ENCODE peak calls at places on chromosomes 7 and 10, in six cellular contexts. One of them, this sample, is unnamed.
A peak's percentile ranks its signal among the peaks of the same experiment; 100 is the strongest.

GRCh38 chr7:710161-710560 is 16.3 kb upstream of the DNAAF5 start:
- DNase-seq in fibroblast of lung: no peak
- DNase-seq in esophagus squamous epithelium: no peak
- DNase-seq in heart right ventricle: no peak
- DNase-seq in cardiac muscle cell: no peak
- DNase-seq in H9: no peak
- DNase-seq in this sample: no peak

GRCh38 chr7:94386416-94386815 is 8.3 kb upstream of the COL1A2 start:
- DNase-seq in fibroblast of lung: no peak
- DNase-seq in esophagus squamous epithelium: no peak
- DNase-seq in H9: no peak
- DNase-seq in cardiac muscle cell: no peak
- DNase-seq in heart right ventricle: no peak
- DNase-seq in this sample: no peak

GRCh38 chr10:79293841-79294705 is 53.2 kb upstream of the PPIF start:
- DNase-seq in cardiac muscle cell: no peak
- DNase-seq in H9: no peak
- DNase-seq in esophagus squamous epithelium: no peak
- DNase-seq in heart right ventricle: no peak
- DNase-seq in fibroblast of lung: peak; percentile 40
- DNase-seq in this sample: no peak

GRCh38 chr7:50766808-50767207 is 15.9 kb downstream of the GRB10 start:
- DNase-seq in esophagus squamous epithelium: no peak
- DNase-seq in H9: no peak
- DNase-seq in heart right ventricle: no peak
- DNase-seq in fibroblast of lung: no peak
- DNase-seq in cardiac muscle cell: no peak
- DNase-seq in this sample: no peak

GRCh38 chr7:115707684-115708341 is 322.8 kb downstream of the TFEC start:
- DNase-seq in fibroblast of lung: no peak
- DNase-seq in esophagus squamous epithelium: no peak
- DNase-seq in cardiac muscle cell: no peak
- DNase-seq in heart right ventricle: no peak
- DNase-seq in H9: no peak
- DNase-seq in this sample: peak; percentile 47

GRCh38 chr10:36172054-36172531 is 530.0 kb upstream of the FZD8 start:
- DNase-seq in H9: no peak
- DNase-seq in cardiac muscle cell: peak; percentile 79
- DNase-seq in esophagus squamous epithelium: no peak
- DNase-seq in heart right ventricle: no peak
- DNase-seq in fibroblast of lung: peak; percentile 57
- DNase-seq in this sample: no peak

GRCh38 chr7:132115758-132116157 is 460.5 kb downstream of the PLXNA4 start:
- DNase-seq in fibroblast of lung: no peak
- DNase-seq in cardiac muscle cell: no peak
- DNase-seq in H9: no peak
- DNase-seq in heart right ventricle: no peak
- DNase-seq in esophagus squamous epithelium: no peak
- DNase-seq in this sample: no peak

GRCh38 chr10:71302874-71303568 is 16.0 kb upstream of the SLC29A3 start:
- DNase-seq in cardiac muscle cell: peak; percentile 69
- DNase-seq in H9: no peak
- DNase-seq in heart right ventricle: no peak
- DNase-seq in esophagus squamous epithelium: no peak
- DNase-seq in fibroblast of lung: peak; percentile 66
- DNase-seq in this sample: peak; percentile 45

GRCh38 chr7:11706666-11707605 is 125.1 kb downstream of the THSD7A start:
- DNase-seq in heart right ventricle: no peak
- DNase-seq in H9: no peak
- DNase-seq in cardiac muscle cell: no peak
- DNase-seq in fibroblast of lung: no peak
- DNase-seq in esophagus squamous epithelium: no peak
- DNase-seq in this sample: no peak

GRCh38 chr7:108328174-108328651 is 128.0 kb downstream of the NRCAM start:
- DNase-seq in heart right ventricle: no peak
- DNase-seq in fibroblast of lung: no peak
- DNase-seq in esophagus squamous epithelium: no peak
- DNase-seq in cardiac muscle cell: no peak
- DNase-seq in H9: peak; percentile 43
- DNase-seq in this sample: peak; percentile 41

GRCh38 chr7:158362912-158363905 is 224.4 kb downstream of the PTPRN2 start:
- DNase-seq in heart right ventricle: no peak
- DNase-seq in fibroblast of lung: no peak
- DNase-seq in esophagus squamous epithelium: no peak
- DNase-seq in H9: peak; percentile 71
- DNase-seq in cardiac muscle cell: no peak
- DNase-seq in this sample: peak; percentile 29

GRCh38 chr10:119518936-119519335 is 23.6 kb downstream of the RGS10 start:
- DNase-seq in cardiac muscle cell: no peak
- DNase-seq in heart right ventricle: no peak
- DNase-seq in fibroblast of lung: no peak
- DNase-seq in H9: no peak
- DNase-seq in esophagus squamous epithelium: no peak
- DNase-seq in this sample: no peak

GRCh38 chr7:35716038-35716803 is 21.3 kb upstream of the HERPUD2 start:
- DNase-seq in fibroblast of lung: peak; percentile 24
- DNase-seq in cardiac muscle cell: peak; percentile 64
- DNase-seq in esophagus squamous epithelium: no peak
- DNase-seq in H9: no peak
- DNase-seq in heart right ventricle: no peak
- DNase-seq in this sample: no peak

GRCh38 chr7:111098011-111098925 is 7.3 kb downstream of the LRRN3 start:
- DNase-seq in esophagus squamous epithelium: no peak
- DNase-seq in cardiac muscle cell: peak; percentile 50
- DNase-seq in heart right ventricle: peak; percentile 11
- DNase-seq in H9: peak; percentile 50
- DNase-seq in fibroblast of lung: peak; percentile 71
- DNase-seq in this sample: peak; percentile 28

GRCh38 chr10:132175401-132175800 is 11.3 kb upstream of the DPYSL4 start:
- DNase-seq in H9: no peak
- DNase-seq in esophagus squamous epithelium: no peak
- DNase-seq in heart right ventricle: no peak
- DNase-seq in cardiac muscle cell: no peak
- DNase-seq in fibroblast of lung: no peak
- DNase-seq in this sample: no peak

GRCh38 chr10:60877066-60877776 is 66.8 kb downstream of the RHOBTB1 start:
- DNase-seq in esophagus squamous epithelium: no peak
- DNase-seq in H9: no peak
- DNase-seq in heart right ventricle: no peak
- DNase-seq in fibroblast of lung: no peak
- DNase-seq in cardiac muscle cell: no peak
- DNase-seq in this sample: no peak

GRCh38 chr10:26887611-26888215 is 27.0 kb upstream of the ABI1 start:
- DNase-seq in heart right ventricle: no peak
- DNase-seq in esophagus squamous epithelium: no peak
- DNase-seq in fibroblast of lung: no peak
- DNase-seq in cardiac muscle cell: no peak
- DNase-seq in H9: no peak
- DNase-seq in this sample: no peak

GRCh38 chr7:138154646-138155045 is 78.4 kb downstream of the AKR1D1 start:
- DNase-seq in cardiac muscle cell: no peak
- DNase-seq in heart right ventricle: no peak
- DNase-seq in fibroblast of lung: no peak
- DNase-seq in esophagus squamous epithelium: no peak
- DNase-seq in H9: no peak
- DNase-seq in this sample: no peak

GRCh38 chr10:61835069-61835908 is 66.2 kb upstream of the ARID5B start:
- DNase-seq in heart right ventricle: no peak
- DNase-seq in fibroblast of lung: peak; percentile 83
- DNase-seq in cardiac muscle cell: peak; percentile 84
- DNase-seq in H9: peak; percentile 46
- DNase-seq in esophagus squamous epithelium: no peak
- DNase-seq in this sample: peak; percentile 15

DNA sequence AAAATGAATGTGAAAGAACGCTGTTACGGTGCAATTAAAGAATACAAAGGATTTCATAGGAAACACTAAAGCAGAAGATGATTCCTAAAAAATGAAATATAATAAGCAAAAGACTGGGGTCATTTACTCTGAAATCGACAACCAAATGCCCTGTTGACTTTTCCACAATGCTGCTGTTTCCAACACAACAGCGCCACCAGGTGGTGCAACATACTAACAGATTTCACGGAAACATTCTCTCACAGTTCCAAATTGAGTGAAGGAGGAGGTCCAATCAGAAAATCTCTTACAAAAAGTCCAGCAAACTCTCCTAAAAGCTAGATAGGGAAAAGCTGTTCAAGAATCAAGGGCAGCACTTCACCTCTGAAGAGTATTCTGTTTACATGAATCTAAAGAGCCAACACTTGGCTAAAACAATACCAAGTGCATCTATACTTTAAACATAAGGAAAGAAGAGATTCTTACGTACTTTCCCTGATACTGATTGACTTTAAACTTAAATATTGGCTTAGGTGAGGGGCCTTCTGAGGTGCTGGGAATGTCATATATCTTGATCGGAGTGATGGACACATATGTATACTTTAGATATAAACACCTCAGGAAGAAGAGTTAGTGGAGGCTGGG is 55.9 kb downstream of the UPF2 start:
- DNase-seq in cardiac muscle cell: peak; percentile 90
- DNase-seq in H9: peak; percentile 76
- DNase-seq in fibroblast of lung: peak; percentile 88
- DNase-seq in heart right ventricle: peak; percentile 57
- DNase-seq in esophagus squamous epithelium: no peak
- DNase-seq in this sample: peak; percentile 45
- H3K9me3 ChIP-seq in cardiac muscle cell: no peaks in the 10 kb centered on the region
- H3K9me3 ChIP-seq in H9: no peaks in the 10 kb centered on the region
- H3K9me3 ChIP-seq in fibroblast of lung: no peaks in the 10 kb centered on the region
- H3K9me3 ChIP-seq in heart right ventricle: no peaks in the 10 kb centered on the region
- H3K9me3 ChIP-seq in esophagus squamous epithelium: no peaks in the 10 kb centered on the region
- H3K9me3 ChIP-seq in this sample: no peaks in the 10 kb centered on the region

GRCh38 chr7:101164071-101164840 is 1.1 kb downstream of the VGF start:
- DNase-seq in cardiac muscle cell: peak; percentile 72
- DNase-seq in heart right ventricle: no peak
- DNase-seq in H9: peak; percentile 82
- DNase-seq in fibroblast of lung: peak; percentile 61
- DNase-seq in esophagus squamous epithelium: no peak
- DNase-seq in this sample: no peak
- H3K27ac ChIP-seq in cardiac muscle cell: no peak overlapping the region
- H3K27ac ChIP-seq in heart right ventricle: no peak overlapping the region
- H3K27ac ChIP-seq in H9: no peak overlapping the region
- H3K27ac ChIP-seq in fibroblast of lung: no peak overlapping the region
- H3K27ac ChIP-seq in esophagus squamous epithelium: no peak overlapping the region
- H3K27ac ChIP-seq in this sample: no peak overlapping the region

GRCh38 chr10:115417585-115418265 is 324.6 kb downstream of the ATRNL1 start:
- DNase-seq in fibroblast of lung: peak; percentile 72
- DNase-seq in esophagus squamous epithelium: no peak
- DNase-seq in cardiac muscle cell: peak; percentile 72
- DNase-seq in H9: peak; percentile 77
- DNase-seq in heart right ventricle: no peak
- DNase-seq in this sample: peak; percentile 64
- TF ChIP-seq CTCF in fibroblast of lung: peak; percentile 40
- TF ChIP-seq CTCF in esophagus squamous epithelium: peak; percentile 14
- TF ChIP-seq CTCF in cardiac muscle cell: peak; percentile 75
- TF ChIP-seq CTCF in H9: peak; percentile 85
- TF ChIP-seq CTCF in heart right ventricle: peak; percentile 27
- TF ChIP-seq CTCF in this sample: peak; percentile 88

GRCh38 chr10:69549959-69550358 is 23.3 kb downstream of the NEUROG3 start:
- DNase-seq in cardiac muscle cell: no peak
- DNase-seq in fibroblast of lung: no peak
- DNase-seq in esophagus squamous epithelium: no peak
- DNase-seq in heart right ventricle: no peak
- DNase-seq in H9: no peak
- DNase-seq in this sample: no peak
- H3K9me3 ChIP-seq in cardiac muscle cell: no peaks in the 10 kb centered on the region
- H3K9me3 ChIP-seq in fibroblast of lung: no peaks in the 10 kb centered on the region
- H3K9me3 ChIP-seq in esophagus squamous epithelium: peaks cover 11% of the 10 kb centered on the region
- H3K9me3 ChIP-seq in heart right ventricle: peaks cover 38% of the 10 kb centered on the region
- H3K9me3 ChIP-seq in H9: peaks cover 10% of the 10 kb centered on the region
- H3K9me3 ChIP-seq in this sample: peaks cover 23% of the 10 kb centered on the region

GRCh38 chr10:48456361-48456804 is 148.5 kb downstream of the ARHGAP22 start:
- DNase-seq in heart right ventricle: peak; percentile 61
- DNase-seq in H9: peak; percentile 32
- DNase-seq in esophagus squamous epithelium: no peak
- DNase-seq in cardiac muscle cell: peak; percentile 67
- DNase-seq in fibroblast of lung: peak; percentile 46
- DNase-seq in this sample: peak; percentile 78
- H3K27ac ChIP-seq in heart right ventricle: no peak overlapping the region
- H3K27ac ChIP-seq in H9: no peak overlapping the region
- H3K27ac ChIP-seq in esophagus squamous epithelium: no peak overlapping the region
- H3K27ac ChIP-seq in cardiac muscle cell: no peak overlapping the region
- H3K27ac ChIP-seq in fibroblast of lung: no peak overlapping the region
- H3K27ac ChIP-seq in this sample: peak overlapping the region; percentile 35

GRCh38 chr10:44385726-44386438 is 985 bp upstream of the CXCL12 start:
- DNase-seq in esophagus squamous epithelium: no peak
- DNase-seq in H9: peak; percentile 46
- DNase-seq in heart right ventricle: peak; percentile 44
- DNase-seq in cardiac muscle cell: peak; percentile 34
- DNase-seq in fibroblast of lung: no peak
- DNase-seq in this sample: no peak
- TF ChIP-seq CTCF in esophagus squamous epithelium: no peak
- TF ChIP-seq CTCF in H9: no peak
- TF ChIP-seq CTCF in heart right ventricle: no peak
- TF ChIP-seq CTCF in cardiac muscle cell: no peak
- TF ChIP-seq CTCF in fibroblast of lung: no peak
- TF ChIP-seq CTCF in this sample: no peak

This sample was measured in WERI-Rb-1.